ENCODE peak calls at places on chromosomes 6 and 20, in five cellular contexts. P, U, E, H and O are unnamed samples.

GRCh38 chr6:129686941-129687627 is 22.9 kb downstream of the ARHGAP18 start:
- DNase-seq in E (no peak), P (no peak), H (no peak), U (no peak), O (peak; percentile 45)

GRCh38 chr6:85864453-85865401 is 222.0 kb upstream of the SYNCRIP start:
- DNase-seq in P (no peak), E (peak; percentile 64), U (no peak), H (no peak), O (no peak)

GRCh38 chr6:7155871-7156579 is 48.3 kb downstream of the RREB1 start:
- DNase-seq in P (no peak), E (no peak), H (no peak), U (no peak), O (no peak)

GRCh38 chr20:12023169-12023795 is 105.6 kb downstream of the BTBD3 start:
- DNase-seq in U (no peak), E (no peak), H (no peak), P (no peak), O (no peak)

GRCh38 chr6:127918506-127919427 is 17.9 kb upstream of the THEMIS start:
- DNase-seq in U (no peak), H (no peak), E (no peak), P (no peak), O (no peak)

GRCh38 chr20:2261105-2261504 is 34.7 kb upstream of the TGM3 start:
- DNase-seq in U (no peak), E (no peak), P (no peak), H (no peak), O (no peak)

GRCh38 chr6:48541669-48542068 is 430.7 kb upstream of the PTCHD4 start:
- DNase-seq in E (no peak), H (no peak), U (no peak), P (no peak), O (no peak)

GRCh38 chr6:16676978-16677377 is 84.3 kb downstream of the ATXN1 start:
- DNase-seq in U (no peak), E (peak; percentile 39), P (no peak), H (no peak), O (no peak)

GRCh38 chr6:165439928-165440554 is 130.6 kb upstream of the C6orf118 start:
- DNase-seq in U (no peak), P (no peak), E (no peak), H (no peak), O (no peak)

GRCh38 chr6:170038251-170038650 is 252.6 kb downstream of the DLL1 start:
- DNase-seq in E (peak; percentile 4), P (no peak), U (no peak), H (no peak), O (peak; percentile 51)

GRCh38 chr20:63495167-63495720 is 3.6 kb downstream of the EEF1A2 start:
- DNase-seq in H (no peak), P (no peak), U (no peak), E (no peak), O (no peak)

GRCh38 chr6:106072501-106073140 is 13.5 kb upstream of the PRDM1 start:
- DNase-seq in P (no peak), U (no peak), H (no peak), E (no peak), O (no peak)
- TF ChIP-seq CTCF in P (no peak), U (peak; percentile 32), H (no peak), E (no peak), O (no peak)

DNA sequence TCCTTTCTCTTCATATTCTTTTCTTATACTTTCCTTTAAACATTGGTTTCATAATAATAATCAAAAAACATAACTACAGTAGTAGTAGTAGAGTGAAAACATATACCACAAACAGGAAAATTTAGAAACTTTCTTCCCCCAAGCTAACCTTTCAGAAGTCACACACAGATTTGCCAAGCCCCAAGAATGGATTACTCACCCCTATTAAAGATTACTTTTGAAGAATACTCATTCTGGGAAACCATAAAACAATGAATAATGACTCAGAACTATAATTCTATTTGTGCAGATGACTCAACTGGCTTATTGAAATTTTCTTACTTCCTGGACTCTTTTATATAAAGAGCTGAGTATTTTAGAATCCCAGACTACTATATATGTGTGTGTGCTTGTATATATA is 119.4 kb upstream of the GJE1 start:
- DNase-seq in E (no peak), P (no peak), H (no peak), U (no peak), O (no peak)
- H3K4me1 ChIP-seq in E (no peaks in the 10 kb centered on the region), P (no peaks in the 10 kb centered on the region), H (no peaks in the 10 kb centered on the region), U (peaks cover 4% of the 10 kb centered on the region), O (no peaks in the 10 kb centered on the region)

DNA sequence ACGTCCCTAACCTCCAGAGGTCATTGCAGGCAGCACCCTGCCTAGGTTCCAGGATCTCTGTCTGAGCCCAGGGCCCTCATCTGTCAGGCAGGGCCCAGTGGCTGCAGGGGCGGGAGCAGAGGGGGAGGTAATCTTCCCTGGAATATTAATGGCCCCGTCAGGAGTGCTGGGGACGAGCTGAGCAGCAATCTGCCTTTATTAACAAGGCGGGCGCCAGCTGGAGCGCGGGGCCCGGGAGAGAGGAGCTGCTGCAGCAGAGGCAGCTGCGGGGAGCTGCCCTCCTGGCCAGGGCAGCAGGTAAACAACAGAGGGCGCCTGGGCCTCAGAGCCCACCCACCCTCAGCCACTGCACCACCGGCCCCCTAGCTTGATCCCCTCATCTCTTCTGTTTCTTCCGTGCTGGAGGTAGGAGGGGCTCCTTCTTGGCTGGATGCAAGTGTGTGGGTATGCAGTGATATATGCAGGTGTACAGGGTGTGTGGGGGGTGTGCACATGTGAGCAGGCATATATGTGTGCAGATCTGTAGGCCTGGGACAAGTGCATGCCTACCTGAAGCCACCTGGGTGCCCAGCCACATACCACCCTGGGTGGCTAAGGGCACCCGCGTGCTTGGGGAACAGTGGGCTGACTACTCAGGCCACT is 131.8 kb upstream of the MLN start:
- DNase-seq in H (no peak), U (no peak), E (no peak), P (no peak), O (no peak)
- TF ChIP-seq CTCF in H (no peak), U (no peak), E (no peak), P (no peak), O (no peak)

GRCh38 chr6:43127180-43127579 is 43.9 kb upstream of the SRF start:
- DNase-seq in U (no peak), E (peak; percentile 30), H (no peak), P (no peak), O (no peak)
- H3K4me1 ChIP-seq in U (peaks cover 8% of the 10 kb centered on the region), E (no peaks in the 10 kb centered on the region), H (no peaks in the 10 kb centered on the region), P (no peaks in the 10 kb centered on the region), O (no peaks in the 10 kb centered on the region)

GRCh38 chr20:38727602-38728236 is 3.4 kb downstream of the SLC32A1 start:
- DNase-seq in E (no peak), P (no peak), H (no peak), U (no peak), O (no peak)

GRCh38 chr20:38725458-38725958 is 1.2 kb downstream of the SLC32A1 start:
- DNase-seq in U (no peak), E (no peak), P (no peak), H (no peak), O (no peak)

GRCh38 chr20:38725959-38726848 is 1.9 kb downstream of the SLC32A1 start:
- DNase-seq in P (no peak), U (no peak), H (no peak), E (peak; percentile 68), O (peak; percentile 64)

GRCh38 chr20:38728237-38728761 is 4.0 kb downstream of the SLC32A1 start:
- DNase-seq in P (no peak), U (no peak), H (no peak), E (no peak), O (no peak)

GRCh38 chr20:38726849-38727601 is 2.7 kb downstream of the SLC32A1 start:
- DNase-seq in E (peak; percentile 33), U (no peak), P (no peak), H (no peak), O (no peak)
- TF ChIP-seq CTCF in E (no peak), U (peak; percentile 92), P (no peak), H (no peak), O (no peak)

GRCh38 chr6:2436391-2437154 is 191.2 kb upstream of the GMDS start:
- DNase-seq in P (no peak), E (no peak), U (no peak), H (no peak), O (no peak)

GRCh38 chr6:2447318-2447717 is 201.9 kb upstream of the GMDS start:
- DNase-seq in E (no peak), P (no peak), H (no peak), U (no peak), O (no peak)

GRCh38 chr6:2439632-2440031 is 194.2 kb upstream of the GMDS start:
- DNase-seq in E (no peak), P (no peak), H (no peak), U (no peak), O (no peak)

GRCh38 chr6:2440516-2440915 is 195.1 kb upstream of the GMDS start:
- DNase-seq in H (no peak), P (no peak), E (no peak), U (no peak), O (no peak)

DNA sequence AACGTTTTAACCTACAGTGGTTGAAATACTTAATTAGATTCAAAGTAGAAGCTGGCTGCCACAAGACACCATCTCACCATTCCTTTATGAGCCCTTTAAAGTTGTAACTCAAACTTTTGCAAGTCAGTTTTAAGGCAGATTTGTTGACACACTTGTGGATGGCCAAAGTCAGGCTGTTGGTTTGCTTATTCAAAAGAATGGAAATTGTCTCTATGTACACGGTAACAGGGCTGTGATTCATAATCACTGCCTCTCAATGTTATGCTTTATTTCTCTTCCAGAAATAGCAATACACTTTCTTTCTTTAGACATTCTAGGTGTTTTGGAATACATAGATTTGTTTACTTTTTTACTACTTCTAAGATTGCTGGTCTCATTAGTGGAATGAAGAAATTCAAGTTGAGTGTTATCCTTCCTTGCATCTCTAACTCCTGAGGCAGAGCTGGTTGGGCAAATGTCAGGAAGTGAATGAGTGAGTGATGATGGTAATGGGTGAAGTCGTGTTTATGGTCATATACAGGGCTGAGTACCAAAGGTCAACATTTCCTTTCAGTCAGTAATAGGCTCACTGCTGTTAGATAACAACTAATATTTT is 196.6 kb upstream of the GMDS start:
- DNase-seq in U (no peak), E (no peak), H (no peak), P (no peak), O (no peak)
- H3K4me1 ChIP-seq in U (no peaks in the 10 kb centered on the region), E (no peaks in the 10 kb centered on the region), H (no peaks in the 10 kb centered on the region), P (no peaks in the 10 kb centered on the region), O (no peaks in the 10 kb centered on the region)

DNA sequence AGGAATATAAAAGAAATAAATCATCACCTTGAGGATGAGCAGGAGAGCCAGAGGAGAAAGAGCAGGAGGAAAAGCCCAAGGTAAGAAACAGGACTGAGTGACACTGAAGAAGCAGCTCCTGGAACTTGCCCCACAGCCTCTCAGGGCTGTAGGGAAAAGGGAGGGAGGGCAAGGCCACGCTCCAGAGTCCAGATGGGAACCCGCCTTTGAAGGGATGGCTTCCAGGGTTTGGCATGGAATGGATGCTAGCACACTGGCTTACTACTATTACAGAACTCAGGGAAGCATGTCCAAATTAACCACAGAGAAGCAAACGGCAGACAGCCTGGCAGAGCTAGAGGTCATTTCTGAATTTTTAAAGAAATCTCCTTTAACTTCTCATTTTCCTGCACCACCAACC is 26.8 kb downstream of the RALGAPA2 start:
- DNase-seq in H (no peak), U (no peak), P (peak; percentile 20), E (no peak), O (no peak)
- TF ChIP-seq CTCF in H (no peak), U (no peak), P (no peak), E (no peak), O (no peak)

GRCh38 chr20:17664025-17664638 is 17.9 kb downstream of the RRBP1 start:
- DNase-seq in P (no peak), H (no peak), U (no peak), E (no peak), O (no peak)
- H3K4me1 ChIP-seq in P (peaks cover 6% of the 10 kb centered on the region), H (peaks cover 16% of the 10 kb centered on the region), U (no peaks in the 10 kb centered on the region), E (peaks cover 92% of the 10 kb centered on the region), O (peaks cover 50% of the 10 kb centered on the region)